ENCODE peak calls at places on chromosomes 1 and 21, in four cellular contexts. H is COR-L47; N is activated CD4-positive, alpha-beta T cell treated with anti-CD3 and anti-CD28 coated beads, Interleukin-2, amount 50 U/mL, for 4 hours; C is gastrocnemius medialis. E is an unnamed sample.

GRCh38 chr1:65444128-65444527 is 23.7 kb downstream of the LEPR start:
- DNase-seq in N (no peak), H (no peak), C (no peak), E (no peak)

GRCh38 chr1:212957546-212957945 is 7.2 kb downstream of the VASH2 start:
- DNase-seq in H (no peak), N (no peak), C (no peak), E (no peak)

GRCh38 chr1:117142200-117142599 is 20.7 kb upstream of the TRIM45 start:
- DNase-seq in N (no peak), C (no peak), H (no peak), E (no peak)

GRCh38 chr1:222523852-222524251 is 24.1 kb downstream of the HHIPL2 start:
- DNase-seq in C (no peak), N (no peak), H (no peak), E (no peak)

GRCh38 chr1:157140068-157140588 is 1.9 kb upstream of the ETV3 start:
- DNase-seq in N (no peak), C (no peak), H (no peak), E (no peak)

GRCh38 chr21:37757631-37758376 is 158.5 kb downstream of the KCNJ6 start:
- DNase-seq in H (peak; percentile 82), N (no peak), C (no peak), E (no peak)

GRCh38 chr1:169163059-169163458 is 56.6 kb downstream of the ATP1B1 start:
- DNase-seq in N (no peak), C (no peak), H (no peak), E (no peak)

GRCh38 chr21:41641821-41642368 is 125.0 kb downstream of the RIPK4 start:
- DNase-seq in H (no peak), N (no peak), C (peak; percentile 49), E (no peak)

GRCh38 chr1:109739738-109740614 is 862 bp downstream of the GSTM3 start:
- DNase-seq in N (peak; percentile 79), H (peak; percentile 37), C (peak; percentile 76), E (peak; percentile 72)

GRCh38 chr1:220487297-220487820 is 40.6 kb upstream of the MARK1 start:
- DNase-seq in C (no peak), H (peak; percentile 20), N (no peak), E (no peak)

GRCh38 chr1:246511203-246511602 is 4.1 kb upstream of the SMYD3 start:
- DNase-seq in N (no peak), H (no peak), C (no peak), E (no peak)

GRCh38 chr1:54459140-54459539 is 52.9 kb upstream of the SSBP3 start:
- DNase-seq in C (no peak), N (no peak), H (no peak), E (no peak)

GRCh38 chr1:156491151-156491949 is 9.2 kb downstream of the MEF2D start:
- DNase-seq in H (no peak), C (peak; percentile 61), N (no peak), E (no peak)

GRCh38 chr1:167663002-167663772 is 33.2 kb downstream of the RCSD1 start:
- DNase-seq in C (peak; percentile 80), N (no peak), H (no peak), E (no peak)

GRCh38 chr1:44655609-44656008 is 18.7 kb downstream of the TMEM53 start:
- DNase-seq in N (no peak), H (no peak), C (no peak), E (no peak)

GRCh38 chr1:162384601-162385279 is 3.2 kb downstream of the C1orf226 start:
- DNase-seq in H (no peak), N (no peak), C (no peak), E (no peak)

GRCh38 chr1:29501227-29501976 is 265.1 kb downstream of the PTPRU start:
- DNase-seq in N (no peak), C (no peak), H (no peak), E (no peak)

GRCh38 chr21:15437873-15438272 is 291.9 kb upstream of the USP25 start:
- DNase-seq in H (no peak), N (no peak), C (no peak), E (no peak)

GRCh38 chr1:172460901-172461315 is 17.0 kb upstream of the PIGC start:
- DNase-seq in H (no peak), N (no peak), C (no peak), E (no peak)

GRCh38 chr1:23202263-23202749 is 15.0 kb downstream of the HTR1D start:
- DNase-seq in C (no peak), N (no peak), H (no peak), E (no peak)

GRCh38 chr1:19477284-19478240 is 7.8 kb downstream of the CAPZB start:
- DNase-seq in H (no peak), C (no peak), N (no peak), E (no peak)

E was measured in activated B cell treated with CpG ODN at 0.5 μM for 24 hours.